ENCODE peak calls at places on chromosomes 12 and 14, in six cellular contexts. G, D, A, X, S and O are unnamed samples.

GRCh38 chr12:52210925-52211650 is 19.3 kb upstream of the KRT80 start:
- DNase-seq in X (no peak), G (no peak), S (no peak), A (no peak), D (no peak), O (no peak)

GRCh38 chr12:131832393-131833231 is 4.4 kb downstream of the MMP17 start:
- DNase-seq in A (no peak), D (no peak), S (peak; percentile 83), X (no peak), G (peak; percentile 42), O (peak; percentile 57)

GRCh38 chr12:131167334-131167733 is 213.6 kb downstream of the ADGRD1 start:
- DNase-seq in X (no peak), D (no peak), S (peak; percentile 64), A (no peak), G (peak; percentile 11), O (no peak)

GRCh38 chr14:93799617-93800016 is 11.3 kb upstream of the PRIMA1 start:
- DNase-seq in S (no peak), A (no peak), D (no peak), G (no peak), X (no peak), O (no peak)

GRCh38 chr14:67050892-67051291 is 138.3 kb upstream of the GARIN2 start:
- DNase-seq in D (no peak), A (no peak), G (no peak), X (no peak), S (no peak), O (no peak)

GRCh38 chr12:111841236-111841749 is 735 bp upstream of the MAPKAPK5 start:
- DNase-seq in D (no peak), A (no peak), G (no peak), S (no peak), X (no peak), O (no peak)

GRCh38 chr14:104371031-104371430 is 208.5 kb upstream of the C14orf180 start:
- DNase-seq in G (no peak), A (no peak), S (no peak), D (no peak), X (no peak), O (no peak)

GRCh38 chr12:26182377-26182776 is 13.0 kb upstream of the SSPN start:
- DNase-seq in X (no peak), S (no peak), A (no peak), D (no peak), G (no peak), O (no peak)

GRCh38 chr12:608413-608812 is 54.8 kb downstream of the NINJ2 start:
- DNase-seq in D (no peak), S (no peak), A (no peak), X (no peak), G (no peak), O (no peak)

GRCh38 chr14:42980419-42980818 is 1373.7 kb downstream of the LRFN5 start:
- DNase-seq in X (no peak), A (no peak), D (no peak), G (no peak), S (peak; percentile 59), O (peak; percentile 2)

GRCh38 chr14:61526405-61527312 is 168.7 kb upstream of the HIF1A start:
- DNase-seq in S (peak; percentile 26), G (no peak), A (no peak), D (no peak), X (no peak), O (no peak)

GRCh38 chr12:3225796-3226180 is 148.6 kb downstream of the TSPAN9 start:
- DNase-seq in X (no peak), D (no peak), S (peak; percentile 73), G (no peak), A (no peak), O (no peak)

GRCh38 chr14:21894003-21894897 is 220.6 kb upstream of the OR4E1 start:
- DNase-seq in S (peak; percentile 41), A (peak; percentile 44), D (peak; percentile 16), G (peak; percentile 22), X (no peak), O (no peak)

GRCh38 chr12:54139030-54139429 is 49.8 kb downstream of the SMUG1 start:
- DNase-seq in D (no peak), S (no peak), A (no peak), X (no peak), G (no peak), O (no peak)

GRCh38 chr12:68896881-68897540 is 36.0 kb downstream of the CPM start:
- DNase-seq in S (no peak), A (no peak), D (no peak), G (no peak), X (no peak), O (no peak)

GRCh38 chr14:34113051-34113511 is 162.2 kb upstream of the EGLN3 start:
- DNase-seq in S (peak; percentile 40), X (no peak), A (no peak), D (no peak), G (no peak), O (peak; percentile 49)

GRCh38 chr12:51059086-51059485 is 11.0 kb downstream of the LETMD1 start:
- DNase-seq in A (no peak), X (no peak), D (no peak), G (no peak), S (no peak), O (no peak)

GRCh38 chr14:93185333-93185688 is 194 bp downstream of the LYSET start:
- DNase-seq in A (no peak), D (no peak), S (no peak), X (no peak), G (no peak), O (no peak)

GRCh38 chr12:58504539-58504938 is 415.8 kb downstream of the LRIG3 start:
- DNase-seq in X (no peak), A (no peak), G (no peak), S (peak; percentile 46), D (no peak), O (no peak)